ENCODE peak calls at places on chromosomes 16 and 17, in four cellular contexts. D, X, U and V are unnamed samples.

GRCh38 chr17:6066183-6066948 is 3.8 kb upstream of the WSCD1 start:
- DNase-seq in U (no peak), X (no peak), D (no peak), V (peak)

GRCh38 chr16:54355251-54355650 is 68.7 kb upstream of the IRX3 start:
- DNase-seq in X (no peak), D (peak), U (no peak), V (peak)

GRCh38 chr17:15649861-15650391 is 30.4 kb upstream of the FBXW10B start:
- DNase-seq in X (no peak), D (no peak), U (no peak), V (peak)

GRCh38 chr17:37220609-37220953 is 155.2 kb upstream of the C17orf78 start:
- DNase-seq in U (no peak), D (peak), X (peak), V (peak)

GRCh38 chr17:50608700-50609375 is 25.8 kb upstream of the ABCC3 start:
- DNase-seq in U (no peak), X (no peak), D (no peak), V (no peak)

GRCh38 chr16:54582631-54583250 is 296.2 kb upstream of the IRX3 start:
- DNase-seq in X (no peak), U (no peak), D (no peak), V (no peak)

GRCh38 chr16:84138500-84138823 is 6.5 kb downstream of the HSDL1 start:
- DNase-seq in X (no peak), D (no peak), U (no peak), V (no peak)

GRCh38 chr17:27446569-27447301 is 9.5 kb upstream of the KSR1 start:
- DNase-seq in D (peak), U (peak), X (no peak), V (peak)

GRCh38 chr17:35618628-35619027 is 31.5 kb downstream of the AP2B1 start:
- DNase-seq in U (no peak), D (no peak), X (no peak), V (no peak)

GRCh38 chr17:2421315-2422147 is 20.7 kb upstream of the MNT start:
- DNase-seq in U (no peak), X (no peak), D (no peak), V (no peak)

GRCh38 chr17:2406271-2406902 is 5.5 kb upstream of the MNT start:
- DNase-seq in D (no peak), X (no peak), U (no peak), V (no peak)

GRCh38 chr17:72404872-72405271 is 284.1 kb downstream of the SOX9 start:
- DNase-seq in U (no peak), D (peak), X (no peak), V (peak)

GRCh38 chr17:30336369-30337171 is 2.7 kb upstream of the TMIGD1 start:
- DNase-seq in X (no peak), U (peak), D (peak), V (peak)

GRCh38 chr16:87206646-87207451 is 110.3 kb downstream of the C16orf95 start:
- DNase-seq in U (no peak), X (no peak), D (peak), V (peak)

GRCh38 chr16:46883353-46883689 is 841 bp upstream of the GPT2 start:
- DNase-seq in X (no peak), U (no peak), D (no peak), V (no peak)

GRCh38 chr16:22638393-22639206 is 127.9 kb downstream of the NPIPB5 start:
- DNase-seq in D (peak), U (peak), X (no peak), V (no peak)

GRCh38 chr16:66359811-66360608 is 6.5 kb upstream of the CDH5 start:
- DNase-seq in D (no peak), X (no peak), U (no peak), V (no peak)

GRCh38 chr17:41648411-41649195 is 24.2 kb upstream of the KRT17 start:
- DNase-seq in X (peak), U (no peak), D (peak), V (peak)

GRCh38 chr17:60439501-60439900 is 17.2 kb downstream of the CHCT1 start:
- DNase-seq in D (peak), X (no peak), U (no peak), V (peak)

GRCh38 chr17:4708436-4708835 is 2.0 kb upstream of the ARRB2 start:
- DNase-seq in U (no peak), D (no peak), X (no peak), V (peak)

GRCh38 chr17:39812466-39812865 is 51.6 kb downstream of the IKZF3 start:
- DNase-seq in D (no peak), U (no peak), X (no peak), V (no peak)

GRCh38 chr17:29133146-29133713 is 47.0 kb downstream of the MYO18A start:
- DNase-seq in U (no peak), D (peak), X (no peak), V (peak)